ENCODE peak calls at places on chromosomes 1 and 21, in nine cellular contexts. V is mucosa of descending colon; B is HCEC 1CT; E is cardiac muscle cell; O is uterus; R is left ventricle myocardium inferior; S is fibroblast of pulmonary artery; H is HFFc6; T is stimulated activated CD4-positive, alpha-beta T cell treated with anti-CD3 and anti-CD28 coated beads, Interleukin-12 subunit alpha, Interleukin-12 subunit beta, amount 100 ng/mL, for 24 hours. Q is an unnamed sample.

GRCh38 chr1:180155202-180155682 is 573 bp downstream of the QSOX1 start:
- DNase-seq in V (peak), B (peak), E (no peak), O (peak), R (no peak), S (no peak), H (no peak), T (peak), Q (no peak)

GRCh38 chr1:25022361-25023189 is 92.5 kb upstream of the RUNX3 start:
- DNase-seq in V (peak), B (peak), E (peak), O (peak), R (peak), S (peak), H (peak), T (peak), Q (peak)

GRCh38 chr21:42350899-42351543 is at the start of gene TFF2:
- DNase-seq in V (no peak), B (no peak), E (no peak), O (no peak), R (no peak), S (no peak), H (no peak), T (no peak), Q (no peak)

GRCh38 chr1:150221552-150221951 is 14.4 kb downstream of the ANP32E start:
- DNase-seq in V (no peak), B (peak), E (peak), O (no peak), R (no peak), S (peak), H (peak), T (no peak), Q (no peak)

GRCh38 chr1:44929556-44929955 is 56.8 kb downstream of the EIF2B3 start:
- DNase-seq in V (no peak), B (no peak), E (no peak), O (no peak), R (no peak), S (no peak), H (no peak), T (no peak), Q (no peak)

GRCh38 chr1:196877964-196878363 is 9.9 kb upstream of the CFHR4 start:
- DNase-seq in V (no peak), B (no peak), E (peak), O (no peak), R (no peak), S (peak), H (no peak), T (no peak), Q (no peak)

GRCh38 chr1:62528015-62528414 is 69.3 kb upstream of the ANGPTL3 start:
- DNase-seq in V (peak), B (no peak), E (peak), O (no peak), R (peak), S (peak), H (no peak), T (no peak), Q (peak)

GRCh38 chr21:31470896-31471694 is 127.0 kb upstream of the TIAM1 start:
- DNase-seq in V (no peak), B (no peak), E (no peak), O (no peak), R (no peak), S (no peak), H (no peak), T (no peak), Q (no peak)

GRCh38 chr1:236416165-236416564 is 22.1 kb downstream of the EDARADD start:
- DNase-seq in V (no peak), B (no peak), E (no peak), O (no peak), R (no peak), S (no peak), H (no peak), T (no peak), Q (no peak)